ENCODE peak calls at places on chromosomes 16 and 17, in four cellular contexts. One of them, this sample, is unnamed.

GRCh38 chr16:23505180-23505665 is 5.1 kb downstream of the GGA2 start:
- DNase-seq in iris pigment epithelial cell: no peak
- DNase-seq in caudate nucleus: no peak
- DNase-seq in NCI-H1694 treated with DMSO at 0.1 percent for 48 hours: peak; percentile 36
- DNase-seq in this sample: no peak

GRCh38 chr17:31888124-31888523 is 13.4 kb downstream of the UTP6 start:
- DNase-seq in iris pigment epithelial cell: no peak
- DNase-seq in caudate nucleus: no peak
- DNase-seq in NCI-H1694 treated with DMSO at 0.1 percent for 48 hours: no peak
- DNase-seq in this sample: no peak

GRCh38 chr17:45771473-45771959 is 12.6 kb upstream of the CRHR1 start:
- DNase-seq in iris pigment epithelial cell: no peak
- DNase-seq in caudate nucleus: no peak
- DNase-seq in NCI-H1694 treated with DMSO at 0.1 percent for 48 hours: no peak
- DNase-seq in this sample: no peak

GRCh38 chr17:18139949-18140348 is 31.4 kb downstream of the MYO15A start:
- DNase-seq in iris pigment epithelial cell: peak; percentile 25
- DNase-seq in caudate nucleus: no peak
- DNase-seq in NCI-H1694 treated with DMSO at 0.1 percent for 48 hours: no peak
- DNase-seq in this sample: no peak

GRCh38 chr17:39739885-39740356 is 2.2 kb downstream of the GRB7 start:
- DNase-seq in iris pigment epithelial cell: no peak
- DNase-seq in caudate nucleus: no peak
- DNase-seq in NCI-H1694 treated with DMSO at 0.1 percent for 48 hours: no peak
- DNase-seq in this sample: no peak

GRCh38 chr16:88542231-88542630 is 28.0 kb upstream of the ZC3H18 start:
- DNase-seq in iris pigment epithelial cell: no peak
- DNase-seq in caudate nucleus: no peak
- DNase-seq in NCI-H1694 treated with DMSO at 0.1 percent for 48 hours: peak; percentile 18
- DNase-seq in this sample: no peak

GRCh38 chr16:59201821-59202220 is 467.7 kb upstream of the GOT2 start:
- DNase-seq in iris pigment epithelial cell: no peak
- DNase-seq in caudate nucleus: no peak
- DNase-seq in NCI-H1694 treated with DMSO at 0.1 percent for 48 hours: no peak
- DNase-seq in this sample: no peak

GRCh38 chr17:14158707-14159106 is 78.0 kb downstream of the CDRT15 start:
- DNase-seq in iris pigment epithelial cell: no peak
- DNase-seq in caudate nucleus: no peak
- DNase-seq in NCI-H1694 treated with DMSO at 0.1 percent for 48 hours: no peak
- DNase-seq in this sample: no peak

GRCh38 chr17:65359016-65359415 is 202.4 kb downstream of the AXIN2 start:
- DNase-seq in iris pigment epithelial cell: peak; percentile 83
- DNase-seq in caudate nucleus: no peak
- DNase-seq in NCI-H1694 treated with DMSO at 0.1 percent for 48 hours: no peak
- DNase-seq in this sample: no peak

GRCh38 chr16:70250748-70251650 is 741 bp downstream of the EXOSC6 start:
- DNase-seq in iris pigment epithelial cell: peak; percentile 69
- DNase-seq in caudate nucleus: no peak
- DNase-seq in NCI-H1694 treated with DMSO at 0.1 percent for 48 hours: no peak
- DNase-seq in this sample: peak; percentile 46

GRCh38 chr17:56756536-56756935 is 77.2 kb downstream of the C17orf67 start:
- DNase-seq in iris pigment epithelial cell: peak; percentile 98
- DNase-seq in caudate nucleus: no peak
- DNase-seq in NCI-H1694 treated with DMSO at 0.1 percent for 48 hours: no peak
- DNase-seq in this sample: no peak

GRCh38 chr17:16516594-16517018 is 24.6 kb upstream of the LRRC75A start:
- DNase-seq in iris pigment epithelial cell: peak; percentile 65
- DNase-seq in caudate nucleus: peak; percentile 16
- DNase-seq in NCI-H1694 treated with DMSO at 0.1 percent for 48 hours: peak; percentile 57
- DNase-seq in this sample: no peak

GRCh38 chr17:78828470-78829185 is 12.0 kb downstream of the USP36 start:
- DNase-seq in iris pigment epithelial cell: peak; percentile 90
- DNase-seq in caudate nucleus: no peak
- DNase-seq in NCI-H1694 treated with DMSO at 0.1 percent for 48 hours: no peak
- DNase-seq in this sample: no peak

GRCh38 chr16:2009302-2009711 is 314 bp downstream of the ZNF598 start:
- DNase-seq in iris pigment epithelial cell: no peak
- DNase-seq in caudate nucleus: no peak
- DNase-seq in NCI-H1694 treated with DMSO at 0.1 percent for 48 hours: no peak
- DNase-seq in this sample: no peak

GRCh38 chr16:14423344-14423743 is 206.7 kb downstream of the PARN start:
- DNase-seq in iris pigment epithelial cell: no peak
- DNase-seq in caudate nucleus: no peak
- DNase-seq in NCI-H1694 treated with DMSO at 0.1 percent for 48 hours: no peak
- DNase-seq in this sample: no peak

GRCh38 chr17:70288540-70289290 is 119.4 kb downstream of the KCNJ2 start:
- DNase-seq in iris pigment epithelial cell: peak; percentile 50
- DNase-seq in caudate nucleus: no peak
- DNase-seq in NCI-H1694 treated with DMSO at 0.1 percent for 48 hours: no peak
- DNase-seq in this sample: no peak

GRCh38 chr17:74658620-74659019 is 35.1 kb upstream of the CD300E start:
- DNase-seq in iris pigment epithelial cell: no peak
- DNase-seq in caudate nucleus: no peak
- DNase-seq in NCI-H1694 treated with DMSO at 0.1 percent for 48 hours: no peak
- DNase-seq in this sample: no peak

GRCh38 chr16:8943001-8943763 is 20.5 kb downstream of the USP7 start:
- DNase-seq in iris pigment epithelial cell: no peak
- DNase-seq in caudate nucleus: no peak
- DNase-seq in NCI-H1694 treated with DMSO at 0.1 percent for 48 hours: no peak
- DNase-seq in this sample: no peak

GRCh38 chr16:65975049-65975708 is 391.3 kb upstream of the CDH5 start:
- DNase-seq in iris pigment epithelial cell: peak; percentile 75
- DNase-seq in caudate nucleus: no peak
- DNase-seq in NCI-H1694 treated with DMSO at 0.1 percent for 48 hours: no peak
- DNase-seq in this sample: no peak

GRCh38 chr17:42221886-42222745 is 27.8 kb upstream of the GHDC start:
- DNase-seq in iris pigment epithelial cell: peak; percentile 73
- DNase-seq in caudate nucleus: no peak
- DNase-seq in NCI-H1694 treated with DMSO at 0.1 percent for 48 hours: peak; percentile 75
- DNase-seq in this sample: peak; percentile 20

GRCh38 chr17:45087496-45087975 is 26.4 kb downstream of the NMT1 start:
- DNase-seq in iris pigment epithelial cell: no peak
- DNase-seq in caudate nucleus: no peak
- DNase-seq in NCI-H1694 treated with DMSO at 0.1 percent for 48 hours: no peak
- DNase-seq in this sample: no peak

GRCh38 chr16:55982597-55982996 is 107.4 kb upstream of the CES5A start:
- DNase-seq in iris pigment epithelial cell: no peak
- DNase-seq in caudate nucleus: no peak
- DNase-seq in NCI-H1694 treated with DMSO at 0.1 percent for 48 hours: no peak
- DNase-seq in this sample: no peak

GRCh38 chr16:85350973-85351372 is 238.7 kb upstream of the CIBAR2 start:
- DNase-seq in iris pigment epithelial cell: peak; percentile 86
- DNase-seq in caudate nucleus: peak; percentile 55
- DNase-seq in NCI-H1694 treated with DMSO at 0.1 percent for 48 hours: peak; percentile 97
- DNase-seq in this sample: peak; percentile 73

GRCh38 chr16:53123753-53124152 is 69.0 kb downstream of the CHD9 start:
- DNase-seq in iris pigment epithelial cell: peak; percentile 82
- DNase-seq in caudate nucleus: no peak
- DNase-seq in NCI-H1694 treated with DMSO at 0.1 percent for 48 hours: no peak
- DNase-seq in this sample: no peak

GRCh38 chr17:78802459-78802858 is 20.4 kb upstream of the CYTH1 start:
- DNase-seq in iris pigment epithelial cell: no peak
- DNase-seq in caudate nucleus: no peak
- DNase-seq in NCI-H1694 treated with DMSO at 0.1 percent for 48 hours: no peak
- DNase-seq in this sample: no peak

GRCh38 chr16:78689536-78689935 is 590.1 kb downstream of the WWOX start:
- DNase-seq in iris pigment epithelial cell: no peak
- DNase-seq in caudate nucleus: no peak
- DNase-seq in NCI-H1694 treated with DMSO at 0.1 percent for 48 hours: no peak
- DNase-seq in this sample: no peak

GRCh38 chr16:1403733-1404132 is 10.8 kb downstream of the UNKL start:
- DNase-seq in iris pigment epithelial cell: no peak
- DNase-seq in caudate nucleus: no peak
- DNase-seq in NCI-H1694 treated with DMSO at 0.1 percent for 48 hours: no peak
- DNase-seq in this sample: no peak

GRCh38 chr17:7043544-7044268 is at the start of gene SLC16A11:
- DNase-seq in iris pigment epithelial cell: no peak
- DNase-seq in caudate nucleus: no peak
- DNase-seq in NCI-H1694 treated with DMSO at 0.1 percent for 48 hours: peak; percentile 11
- DNase-seq in this sample: no peak

GRCh38 chr16:75262800-75263127 is 11.3 kb upstream of the BCAR1 start:
- DNase-seq in iris pigment epithelial cell: no peak
- DNase-seq in caudate nucleus: no peak
- DNase-seq in NCI-H1694 treated with DMSO at 0.1 percent for 48 hours: no peak
- DNase-seq in this sample: no peak

GRCh38 chr17:47201168-47201567 is 8.0 kb upstream of the MYL4 start:
- DNase-seq in iris pigment epithelial cell: no peak
- DNase-seq in caudate nucleus: no peak
- DNase-seq in NCI-H1694 treated with DMSO at 0.1 percent for 48 hours: no peak
- DNase-seq in this sample: no peak

GRCh38 chr17:50013079-50013478 is 18.1 kb upstream of the DLX3 start:
- DNase-seq in iris pigment epithelial cell: no peak
- DNase-seq in caudate nucleus: no peak
- DNase-seq in NCI-H1694 treated with DMSO at 0.1 percent for 48 hours: no peak
- DNase-seq in this sample: no peak

GRCh38 chr17:66900126-66901010 is 64.1 kb upstream of the CACNG4 start:
- DNase-seq in iris pigment epithelial cell: no peak
- DNase-seq in caudate nucleus: no peak
- DNase-seq in NCI-H1694 treated with DMSO at 0.1 percent for 48 hours: no peak
- DNase-seq in this sample: no peak

GRCh38 chr17:63041722-63042121 is 75.7 kb downstream of the TANC2 start:
- DNase-seq in iris pigment epithelial cell: no peak
- DNase-seq in caudate nucleus: no peak
- DNase-seq in NCI-H1694 treated with DMSO at 0.1 percent for 48 hours: peak; percentile 20
- DNase-seq in this sample: no peak

GRCh38 chr17:64153565-64153964 is 23.6 kb upstream of the ERN1 start:
- DNase-seq in iris pigment epithelial cell: no peak
- DNase-seq in caudate nucleus: no peak
- DNase-seq in NCI-H1694 treated with DMSO at 0.1 percent for 48 hours: no peak
- DNase-seq in this sample: no peak

GRCh38 chr16:56977256-56977655 is 12.1 kb upstream of the NLRC5 start:
- DNase-seq in iris pigment epithelial cell: no peak
- DNase-seq in caudate nucleus: no peak
- DNase-seq in NCI-H1694 treated with DMSO at 0.1 percent for 48 hours: no peak
- DNase-seq in this sample: no peak

GRCh38 chr16:88830783-88831182 is 19.1 kb upstream of the APRT start:
- DNase-seq in iris pigment epithelial cell: no peak
- DNase-seq in caudate nucleus: no peak
- DNase-seq in NCI-H1694 treated with DMSO at 0.1 percent for 48 hours: no peak
- DNase-seq in this sample: no peak

GRCh38 chr17:79730437-79730768 is 340 bp upstream of the ENPP7 start:
- DNase-seq in iris pigment epithelial cell: no peak
- DNase-seq in caudate nucleus: no peak
- DNase-seq in NCI-H1694 treated with DMSO at 0.1 percent for 48 hours: no peak
- DNase-seq in this sample: no peak